ENCODE peak calls at places on chromosomes 11 and 22, in nine cellular contexts. One of them, this sample, is unnamed.

GRCh38 chr11:103413266-103413888 is 304.2 kb downstream of the DYNC2H1 start:
- DNase-seq in transverse colon: no peak
- DNase-seq in IMR-90: peak
- DNase-seq in left ventricle myocardium inferior: no peak
- DNase-seq in brain microvascular endothelial cell: no peak
- DNase-seq in SK-N-SH: no peak
- DNase-seq in PC-9: no peak
- DNase-seq in thoracic aorta: no peak
- DNase-seq in aorta: no peak
- DNase-seq in this sample: no peak

GRCh38 chr11:32366671-32367070 is 68.7 kb downstream of the WT1 start:
- DNase-seq in transverse colon: no peak
- DNase-seq in IMR-90: no peak
- DNase-seq in left ventricle myocardium inferior: no peak
- DNase-seq in brain microvascular endothelial cell: peak
- DNase-seq in SK-N-SH: no peak
- DNase-seq in PC-9: no peak
- DNase-seq in thoracic aorta: no peak
- DNase-seq in aorta: no peak
- DNase-seq in this sample: no peak

GRCh38 chr22:41557401-41558240 is 3.2 kb upstream of the CSDC2 start:
- DNase-seq in transverse colon: peak
- DNase-seq in IMR-90: peak
- DNase-seq in left ventricle myocardium inferior: peak
- DNase-seq in brain microvascular endothelial cell: peak
- DNase-seq in SK-N-SH: no peak
- DNase-seq in PC-9: no peak
- DNase-seq in thoracic aorta: peak
- DNase-seq in aorta: peak
- DNase-seq in this sample: peak

GRCh38 chr22:32206774-32207758 is 2.2 kb upstream of the RFPL2 start:
- DNase-seq in transverse colon: peak
- DNase-seq in IMR-90: no peak
- DNase-seq in left ventricle myocardium inferior: no peak
- DNase-seq in brain microvascular endothelial cell: peak
- DNase-seq in SK-N-SH: peak
- DNase-seq in PC-9: peak
- DNase-seq in thoracic aorta: no peak
- DNase-seq in aorta: no peak
- DNase-seq in this sample: no peak

GRCh38 chr22:45642966-45643365 is 28.7 kb upstream of the ATXN10 start:
- DNase-seq in transverse colon: no peak
- DNase-seq in IMR-90: no peak
- DNase-seq in left ventricle myocardium inferior: no peak
- DNase-seq in brain microvascular endothelial cell: no peak
- DNase-seq in SK-N-SH: no peak
- DNase-seq in PC-9: no peak
- DNase-seq in thoracic aorta: no peak
- DNase-seq in aorta: no peak
- DNase-seq in this sample: no peak

GRCh38 chr11:57310091-57310490 is 14.7 kb downstream of the TNKS1BP1 start:
- DNase-seq in transverse colon: no peak
- DNase-seq in IMR-90: no peak
- DNase-seq in left ventricle myocardium inferior: no peak
- DNase-seq in brain microvascular endothelial cell: no peak
- DNase-seq in SK-N-SH: no peak
- DNase-seq in PC-9: no peak
- DNase-seq in thoracic aorta: no peak
- DNase-seq in aorta: no peak
- DNase-seq in this sample: no peak

GRCh38 chr11:106482920-106483761 is 405.7 kb downstream of the AASDHPPT start:
- DNase-seq in transverse colon: no peak
- DNase-seq in IMR-90: peak
- DNase-seq in left ventricle myocardium inferior: no peak
- DNase-seq in brain microvascular endothelial cell: peak
- DNase-seq in SK-N-SH: no peak
- DNase-seq in PC-9: peak
- DNase-seq in thoracic aorta: no peak
- DNase-seq in aorta: no peak
- DNase-seq in this sample: no peak

GRCh38 chr11:117002639-117003305 is 95.5 kb downstream of the SIK3 start:
- DNase-seq in transverse colon: no peak
- DNase-seq in IMR-90: no peak
- DNase-seq in left ventricle myocardium inferior: no peak
- DNase-seq in brain microvascular endothelial cell: no peak
- DNase-seq in SK-N-SH: no peak
- DNase-seq in PC-9: no peak
- DNase-seq in thoracic aorta: no peak
- DNase-seq in aorta: no peak
- DNase-seq in this sample: peak

GRCh38 chr11:133070790-133071189 is 461.5 kb downstream of the OPCML start:
- DNase-seq in transverse colon: no peak
- DNase-seq in IMR-90: no peak
- DNase-seq in left ventricle myocardium inferior: no peak
- DNase-seq in brain microvascular endothelial cell: no peak
- DNase-seq in SK-N-SH: no peak
- DNase-seq in PC-9: no peak
- DNase-seq in thoracic aorta: no peak
- DNase-seq in aorta: no peak
- DNase-seq in this sample: no peak

GRCh38 chr22:45265546-45265945 is 19.2 kb upstream of the UPK3A start:
- DNase-seq in transverse colon: no peak
- DNase-seq in IMR-90: no peak
- DNase-seq in left ventricle myocardium inferior: no peak
- DNase-seq in brain microvascular endothelial cell: no peak
- DNase-seq in SK-N-SH: no peak
- DNase-seq in PC-9: no peak
- DNase-seq in thoracic aorta: no peak
- DNase-seq in aorta: no peak
- DNase-seq in this sample: no peak

GRCh38 chr11:1260023-1260501 is 37.2 kb downstream of the MUC5B start:
- DNase-seq in transverse colon: peak
- DNase-seq in IMR-90: no peak
- DNase-seq in left ventricle myocardium inferior: no peak
- DNase-seq in brain microvascular endothelial cell: no peak
- DNase-seq in SK-N-SH: peak
- DNase-seq in PC-9: peak
- DNase-seq in thoracic aorta: no peak
- DNase-seq in aorta: no peak
- DNase-seq in this sample: peak

DNA sequence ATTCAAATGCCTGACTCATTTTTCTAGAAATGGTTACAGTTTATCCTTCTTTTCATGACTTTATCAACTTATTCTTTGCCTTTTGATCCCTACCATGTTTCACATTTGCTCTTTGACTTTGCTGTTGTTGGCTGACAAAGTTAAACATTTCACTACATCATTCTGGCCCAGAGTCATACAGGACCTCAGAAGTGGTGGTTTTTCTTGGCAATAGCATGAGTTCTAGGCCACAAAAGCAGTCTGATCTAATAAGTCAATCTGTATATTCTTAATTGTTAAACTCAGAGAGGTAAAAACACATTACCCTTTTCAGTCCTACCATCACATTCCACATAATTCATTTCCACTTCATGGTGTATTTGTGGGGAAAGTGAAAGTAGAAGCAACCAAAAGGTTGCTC is 763.2 kb upstream of the TENM4 start:
- DNase-seq in transverse colon: no peak
- DNase-seq in IMR-90: no peak
- DNase-seq in left ventricle myocardium inferior: no peak
- DNase-seq in brain microvascular endothelial cell: no peak
- DNase-seq in SK-N-SH: no peak
- DNase-seq in PC-9: no peak
- DNase-seq in thoracic aorta: no peak
- DNase-seq in aorta: no peak
- DNase-seq in this sample: no peak
- H3K27ac ChIP-seq in transverse colon: no peak
- H3K27ac ChIP-seq in IMR-90: no peak
- H3K27ac ChIP-seq in left ventricle myocardium inferior: no peak
- H3K27ac ChIP-seq in brain microvascular endothelial cell: no peak
- H3K27ac ChIP-seq in SK-N-SH: no peak
- H3K27ac ChIP-seq in PC-9: no peak
- H3K27ac ChIP-seq in thoracic aorta: no peak
- H3K27ac ChIP-seq in aorta: no peak
- H3K27ac ChIP-seq in this sample: no peak

GRCh38 chr11:120283124-120283523 is 42.0 kb upstream of the TLCD5 start:
- DNase-seq in transverse colon: no peak
- DNase-seq in IMR-90: no peak
- DNase-seq in left ventricle myocardium inferior: no peak
- DNase-seq in brain microvascular endothelial cell: no peak
- DNase-seq in SK-N-SH: no peak
- DNase-seq in PC-9: no peak
- DNase-seq in thoracic aorta: no peak
- DNase-seq in aorta: no peak
- DNase-seq in this sample: no peak

GRCh38 chr11:120284272-120284671 is 40.8 kb upstream of the TLCD5 start:
- DNase-seq in transverse colon: no peak
- DNase-seq in IMR-90: no peak
- DNase-seq in left ventricle myocardium inferior: no peak
- DNase-seq in brain microvascular endothelial cell: no peak
- DNase-seq in SK-N-SH: no peak
- DNase-seq in PC-9: no peak
- DNase-seq in thoracic aorta: no peak
- DNase-seq in aorta: no peak
- DNase-seq in this sample: no peak

GRCh38 chr11:120281161-120281795 is 41.3 kb downstream of the POU2F3 start:
- DNase-seq in transverse colon: no peak
- DNase-seq in IMR-90: no peak
- DNase-seq in left ventricle myocardium inferior: peak
- DNase-seq in brain microvascular endothelial cell: no peak
- DNase-seq in SK-N-SH: no peak
- DNase-seq in PC-9: no peak
- DNase-seq in thoracic aorta: no peak
- DNase-seq in aorta: no peak
- DNase-seq in this sample: no peak

GRCh38 chr11:120280566-120281160 is 40.7 kb downstream of the POU2F3 start:
- DNase-seq in transverse colon: no peak
- DNase-seq in IMR-90: no peak
- DNase-seq in left ventricle myocardium inferior: no peak
- DNase-seq in brain microvascular endothelial cell: no peak
- DNase-seq in SK-N-SH: peak
- DNase-seq in PC-9: peak
- DNase-seq in thoracic aorta: no peak
- DNase-seq in aorta: no peak
- DNase-seq in this sample: peak

GRCh38 chr11:120279490-120279889 is 39.5 kb downstream of the POU2F3 start:
- DNase-seq in transverse colon: no peak
- DNase-seq in IMR-90: no peak
- DNase-seq in left ventricle myocardium inferior: no peak
- DNase-seq in brain microvascular endothelial cell: no peak
- DNase-seq in SK-N-SH: no peak
- DNase-seq in PC-9: no peak
- DNase-seq in thoracic aorta: no peak
- DNase-seq in aorta: no peak
- DNase-seq in this sample: no peak
- H3K4me3 ChIP-seq in transverse colon: no peak
- H3K4me3 ChIP-seq in IMR-90: no peak
- H3K4me3 ChIP-seq in left ventricle myocardium inferior: no peak
- H3K4me3 ChIP-seq in brain microvascular endothelial cell: no peak
- H3K4me3 ChIP-seq in SK-N-SH: no peak
- H3K4me3 ChIP-seq in PC-9: no peak
- H3K4me3 ChIP-seq in thoracic aorta: no peak
- H3K4me3 ChIP-seq in aorta: no peak
- H3K4me3 ChIP-seq in this sample: no peak

GRCh38 chr11:119889111-119889510 is 160.1 kb upstream of the NECTIN1 start:
- DNase-seq in transverse colon: no peak
- DNase-seq in IMR-90: no peak
- DNase-seq in left ventricle myocardium inferior: no peak
- DNase-seq in brain microvascular endothelial cell: no peak
- DNase-seq in SK-N-SH: no peak
- DNase-seq in PC-9: no peak
- DNase-seq in thoracic aorta: no peak
- DNase-seq in aorta: no peak
- DNase-seq in this sample: no peak

GRCh38 chr11:119890466-119890865 is 161.5 kb upstream of the NECTIN1 start:
- DNase-seq in transverse colon: no peak
- DNase-seq in IMR-90: no peak
- DNase-seq in left ventricle myocardium inferior: no peak
- DNase-seq in brain microvascular endothelial cell: no peak
- DNase-seq in SK-N-SH: no peak
- DNase-seq in PC-9: no peak
- DNase-seq in thoracic aorta: no peak
- DNase-seq in aorta: no peak
- DNase-seq in this sample: no peak

GRCh38 chr11:119889728-119890280 is 160.8 kb upstream of the NECTIN1 start:
- DNase-seq in transverse colon: no peak
- DNase-seq in IMR-90: no peak
- DNase-seq in left ventricle myocardium inferior: no peak
- DNase-seq in brain microvascular endothelial cell: no peak
- DNase-seq in SK-N-SH: peak
- DNase-seq in PC-9: no peak
- DNase-seq in thoracic aorta: no peak
- DNase-seq in aorta: no peak
- DNase-seq in this sample: no peak

GRCh38 chr11:119892311-119892808 is 163.4 kb upstream of the NECTIN1 start:
- DNase-seq in transverse colon: no peak
- DNase-seq in IMR-90: no peak
- DNase-seq in left ventricle myocardium inferior: peak
- DNase-seq in brain microvascular endothelial cell: no peak
- DNase-seq in SK-N-SH: peak
- DNase-seq in PC-9: no peak
- DNase-seq in thoracic aorta: no peak
- DNase-seq in aorta: no peak
- DNase-seq in this sample: peak

DNA sequence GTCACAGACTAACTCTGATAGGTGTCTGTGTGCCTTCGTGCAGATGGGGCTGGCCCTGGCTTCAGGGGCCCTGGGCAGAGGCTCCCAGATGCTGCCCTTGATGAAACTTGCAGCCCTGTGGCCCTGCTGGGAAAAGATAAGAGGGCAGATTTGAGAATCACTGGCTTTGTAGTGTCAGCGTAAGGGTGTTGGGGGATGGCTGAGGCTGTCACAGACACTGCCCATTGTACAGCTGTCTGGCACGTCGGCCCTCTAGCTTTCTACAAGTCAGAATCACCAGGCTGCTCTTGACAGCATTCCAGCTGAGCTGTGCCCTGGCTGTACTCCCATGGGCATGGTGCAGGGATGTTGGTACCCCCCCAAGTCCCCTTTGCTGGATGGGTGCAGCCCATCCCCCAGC is 162.4 kb upstream of the NECTIN1 start:
- DNase-seq in transverse colon: no peak
- DNase-seq in IMR-90: no peak
- DNase-seq in left ventricle myocardium inferior: peak
- DNase-seq in brain microvascular endothelial cell: no peak
- DNase-seq in SK-N-SH: peak
- DNase-seq in PC-9: no peak
- DNase-seq in thoracic aorta: no peak
- DNase-seq in aorta: no peak
- DNase-seq in this sample: peak
- H3K27ac ChIP-seq in transverse colon: no peak
- H3K27ac ChIP-seq in IMR-90: no peak
- H3K27ac ChIP-seq in left ventricle myocardium inferior: peak
- H3K27ac ChIP-seq in brain microvascular endothelial cell: no peak
- H3K27ac ChIP-seq in SK-N-SH: no peak
- H3K27ac ChIP-seq in PC-9: no peak
- H3K27ac ChIP-seq in thoracic aorta: no peak
- H3K27ac ChIP-seq in aorta: no peak
- H3K27ac ChIP-seq in this sample: no peak

DNA sequence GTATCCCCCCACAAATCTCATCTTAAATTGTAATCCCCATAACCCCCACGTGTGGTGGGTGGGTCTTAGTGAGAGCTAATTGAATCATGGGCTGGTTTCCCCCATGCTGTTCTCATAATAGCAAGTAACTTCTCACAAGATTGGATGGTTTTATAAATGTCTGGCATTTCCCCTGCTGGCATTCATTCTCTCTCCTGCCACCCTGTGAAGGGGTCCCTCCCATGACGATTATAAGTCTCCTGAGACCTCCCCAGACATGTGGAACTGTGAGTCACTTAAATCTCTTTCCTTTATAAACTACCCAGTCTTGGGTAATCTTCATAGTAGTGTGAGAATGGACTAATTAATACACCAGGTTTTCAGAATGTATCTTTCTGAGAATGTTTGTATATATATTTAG is 1159.4 kb downstream of the FAM181B start:
- DNase-seq in transverse colon: no peak
- DNase-seq in IMR-90: no peak
- DNase-seq in left ventricle myocardium inferior: no peak
- DNase-seq in brain microvascular endothelial cell: no peak
- DNase-seq in SK-N-SH: no peak
- DNase-seq in PC-9: no peak
- DNase-seq in thoracic aorta: no peak
- DNase-seq in aorta: no peak
- DNase-seq in this sample: no peak
- H3K4me3 ChIP-seq in transverse colon: no peak
- H3K4me3 ChIP-seq in IMR-90: no peak
- H3K4me3 ChIP-seq in left ventricle myocardium inferior: no peak
- H3K4me3 ChIP-seq in brain microvascular endothelial cell: no peak
- H3K4me3 ChIP-seq in SK-N-SH: no peak
- H3K4me3 ChIP-seq in PC-9: no peak
- H3K4me3 ChIP-seq in thoracic aorta: no peak
- H3K4me3 ChIP-seq in aorta: no peak
- H3K4me3 ChIP-seq in this sample: no peak